ENCODE peak calls at places on chromosomes 6 and 20, in four cellular contexts. N, E, V and C are unnamed samples.

GRCh38 chr6:43192911-43193310 is 10.9 kb downstream of the CUL9 start:
- DNase-seq in N (no peak), E (no peak), V (no peak), C (no peak)

GRCh38 chr20:64057628-64058498 is 5.1 kb upstream of the TCEA2 start:
- DNase-seq in N (peak; percentile 75), E (peak; percentile 87), V (peak; percentile 83), C (no peak)

GRCh38 chr20:38222231-38222922 is 38.2 kb downstream of the KIAA1755 start:
- DNase-seq in N (peak; percentile 64), E (peak; percentile 78), V (peak; percentile 76), C (no peak)

GRCh38 chr20:32621071-32621913 is 36.2 kb upstream of the NOL4L start:
- DNase-seq in N (no peak), E (peak; percentile 100), V (no peak), C (peak; percentile 26)

GRCh38 chr20:2698186-2698817 is 5.7 kb downstream of the EBF4 start:
- DNase-seq in N (no peak), E (no peak), V (peak; percentile 6), C (no peak)

GRCh38 chr6:3348821-3349220 is 90.1 kb downstream of the PSMG4 start:
- DNase-seq in N (no peak), E (no peak), V (no peak), C (no peak)

GRCh38 chr6:77015350-77015749 is 447.9 kb downstream of the HTR1B start:
- DNase-seq in N (no peak), E (no peak), V (no peak), C (no peak)

GRCh38 chr6:55469829-55470438 is 109.1 kb downstream of the HMGCLL1 start:
- DNase-seq in N (no peak), E (no peak), V (no peak), C (no peak)

GRCh38 chr6:71043902-71044301 is 87.0 kb upstream of the B3GAT2 start:
- DNase-seq in N (no peak), E (no peak), V (no peak), C (no peak)

GRCh38 chr6:11241793-11242201 is 9.3 kb upstream of the NEDD9 start:
- DNase-seq in N (peak; percentile 36), E (peak; percentile 62), V (no peak), C (no peak)

GRCh38 chr6:132490478-132491204 is 22.3 kb downstream of the STX7 start:
- DNase-seq in N (no peak), E (no peak), V (no peak), C (no peak)

GRCh38 chr6:40845588-40845987 is 193.4 kb downstream of the UNC5CL start:
- DNase-seq in N (no peak), E (peak; percentile 66), V (peak; percentile 40), C (no peak)

GRCh38 chr6:20686142-20686541 is 151.9 kb downstream of the CDKAL1 start:
- DNase-seq in N (no peak), E (peak; percentile 33), V (no peak), C (no peak)

GRCh38 chr20:47711046-47711752 is 74.1 kb downstream of the SULF2 start:
- DNase-seq in N (no peak), E (no peak), V (no peak), C (no peak)

GRCh38 chr6:137877113-137877512 is 10.1 kb downstream of the TNFAIP3 start:
- DNase-seq in N (no peak), E (no peak), V (no peak), C (no peak)

GRCh38 chr6:139262519-139263300 is 29.1 kb downstream of the TXLNB start:
- DNase-seq in N (no peak), E (no peak), V (no peak), C (no peak)

GRCh38 chr20:4041748-4042411 is 26.5 kb upstream of the RNF24 start:
- DNase-seq in N (peak; percentile 25), E (peak; percentile 83), V (peak; percentile 96), C (peak; percentile 88)

GRCh38 chr6:83055366-83055964 is 10.2 kb downstream of the UBE3D start:
- DNase-seq in N (no peak), E (peak; percentile 59), V (peak; percentile 49), C (no peak)

GRCh38 chr6:112357801-112358200 is 10.7 kb downstream of the RFPL4B start:
- DNase-seq in N (no peak), E (no peak), V (no peak), C (no peak)

GRCh38 chr6:118739976-118740771 is 88.8 kb upstream of the CEP85L start:
- DNase-seq in N (no peak), E (peak; percentile 45), V (no peak), C (no peak)

GRCh38 chr20:25282034-25282781 is 34.3 kb downstream of the PYGB start:
- DNase-seq in N (peak; percentile 13), E (no peak), V (no peak), C (no peak)

GRCh38 chr6:139029470-139030210 is 1.1 kb downstream of the ABRACL start:
- DNase-seq in N (peak; percentile 64), E (peak; percentile 29), V (peak; percentile 85), C (no peak)

GRCh38 chr6:11848852-11849731 is 70.5 kb upstream of the ADTRP start:
- DNase-seq in N (no peak), E (no peak), V (no peak), C (peak; percentile 41)

GRCh38 chr20:50381771-50382593 is 128.2 kb upstream of the PTPN1 start:
- DNase-seq in N (no peak), E (no peak), V (peak; percentile 79), C (no peak)

GRCh38 chr6:149318581-149319286 is 1.2 kb downstream of the TAB2 start:
- DNase-seq in N (no peak), E (peak; percentile 36), V (peak; percentile 40), C (no peak)

GRCh38 chr20:29873946-29874345 is 1383.5 kb upstream of the DEFB115 start:
- DNase-seq in N (peak; percentile 45), E (peak; percentile 39), V (no peak), C (no peak)

GRCh38 chr6:43798688-43799444 is 28.9 kb downstream of the VEGFA start:
- DNase-seq in N (peak; percentile 60), E (peak; percentile 96), V (peak; percentile 91), C (peak; percentile 98)

GRCh38 chr6:73182021-73182607 is 43.2 kb downstream of the KHDC1L start:
- DNase-seq in N (no peak), E (no peak), V (no peak), C (no peak)

GRCh38 chr20:57291003-57291402 is 24.6 kb upstream of the BMP7 start:
- DNase-seq in N (no peak), E (no peak), V (no peak), C (no peak)

GRCh38 chr20:58637466-58638198 is 13.5 kb upstream of the STX16 start:
- DNase-seq in N (no peak), E (no peak), V (no peak), C (no peak)

GRCh38 chr6:104629826-104630225 is 229.9 kb downstream of the HACE1 start:
- DNase-seq in N (no peak), E (no peak), V (no peak), C (no peak)

GRCh38 chr6:3584611-3585010 is 127.8 kb upstream of the SLC22A23 start:
- DNase-seq in N (no peak), E (no peak), V (no peak), C (no peak)

GRCh38 chr20:32089637-32090330 is 19.7 kb upstream of the TM9SF4 start:
- DNase-seq in N (no peak), E (no peak), V (no peak), C (no peak)

GRCh38 chr6:7311920-7312615 is 931 bp downstream of the SSR1 start:
- DNase-seq in N (no peak), E (no peak), V (no peak), C (no peak)

DNA sequence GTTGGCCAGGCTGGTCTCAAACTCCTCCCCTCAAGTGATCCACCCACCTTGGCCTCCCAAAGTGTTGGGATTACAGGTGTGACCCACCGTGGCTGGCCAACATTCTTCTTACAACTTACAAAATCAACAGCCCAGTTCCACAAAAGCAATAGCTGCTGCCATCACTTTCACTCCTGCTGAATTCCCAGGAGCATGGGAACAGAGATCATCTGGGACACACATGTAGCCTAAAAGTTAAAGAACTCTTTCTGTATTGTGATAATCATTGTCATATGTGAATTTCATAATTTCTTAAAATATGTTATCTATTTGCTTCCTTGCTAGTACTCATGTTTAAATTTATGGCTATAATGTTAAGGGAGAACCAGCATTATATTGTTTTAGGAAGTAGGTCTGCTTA is 51.7 kb downstream of the NCOA6 start:
- DNase-seq in N (no peak), E (no peak), V (no peak), C (no peak)
- H3K4me3 ChIP-seq in N (no peak overlapping the region), E (no peak overlapping the region), V (no peak overlapping the region), C (no peak overlapping the region)

DNA sequence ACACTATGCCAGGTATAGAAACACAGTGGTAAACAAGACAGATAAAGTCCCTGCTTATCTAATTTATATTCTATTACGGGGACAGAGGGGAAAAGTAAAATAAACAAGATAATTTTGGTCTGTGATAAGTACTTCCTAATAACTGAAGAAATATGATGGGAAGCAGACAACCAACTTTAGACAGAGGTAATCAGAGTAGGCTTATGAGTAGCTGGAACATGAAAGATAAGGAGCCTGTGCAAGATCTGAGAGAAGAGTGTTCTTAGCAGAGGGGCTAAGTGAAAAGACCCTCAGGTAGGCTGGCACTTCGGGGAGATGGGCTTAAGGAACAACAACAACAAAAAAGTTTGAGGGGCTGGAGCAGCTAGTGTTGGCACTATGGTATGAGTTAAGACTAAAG is 4.1 kb downstream of the RNF8 start:
- DNase-seq in N (no peak), E (no peak), V (no peak), C (no peak)
- TF ChIP-seq CTCF in N (no peak), E (no peak), V (no peak), C (no peak)

GRCh38 chr6:27290065-27290849 is 21.8 kb downstream of the POM121L2 start:
- DNase-seq in N (no peak), E (peak; percentile 95), V (no peak), C (peak; percentile 41)
- H3K4me3 ChIP-seq in N (no peak overlapping the region), E (peak overlapping the region; percentile 29), V (no peak overlapping the region), C (peak overlapping the region; percentile 22)

GRCh38 chr6:152716322-152716721 is 18.6 kb downstream of the MYCT1 start:
- DNase-seq in N (no peak), E (no peak), V (no peak), C (no peak)
- TF ChIP-seq CTCF in N (no peak), E (no peak), V (no peak), C (no peak)

DNA sequence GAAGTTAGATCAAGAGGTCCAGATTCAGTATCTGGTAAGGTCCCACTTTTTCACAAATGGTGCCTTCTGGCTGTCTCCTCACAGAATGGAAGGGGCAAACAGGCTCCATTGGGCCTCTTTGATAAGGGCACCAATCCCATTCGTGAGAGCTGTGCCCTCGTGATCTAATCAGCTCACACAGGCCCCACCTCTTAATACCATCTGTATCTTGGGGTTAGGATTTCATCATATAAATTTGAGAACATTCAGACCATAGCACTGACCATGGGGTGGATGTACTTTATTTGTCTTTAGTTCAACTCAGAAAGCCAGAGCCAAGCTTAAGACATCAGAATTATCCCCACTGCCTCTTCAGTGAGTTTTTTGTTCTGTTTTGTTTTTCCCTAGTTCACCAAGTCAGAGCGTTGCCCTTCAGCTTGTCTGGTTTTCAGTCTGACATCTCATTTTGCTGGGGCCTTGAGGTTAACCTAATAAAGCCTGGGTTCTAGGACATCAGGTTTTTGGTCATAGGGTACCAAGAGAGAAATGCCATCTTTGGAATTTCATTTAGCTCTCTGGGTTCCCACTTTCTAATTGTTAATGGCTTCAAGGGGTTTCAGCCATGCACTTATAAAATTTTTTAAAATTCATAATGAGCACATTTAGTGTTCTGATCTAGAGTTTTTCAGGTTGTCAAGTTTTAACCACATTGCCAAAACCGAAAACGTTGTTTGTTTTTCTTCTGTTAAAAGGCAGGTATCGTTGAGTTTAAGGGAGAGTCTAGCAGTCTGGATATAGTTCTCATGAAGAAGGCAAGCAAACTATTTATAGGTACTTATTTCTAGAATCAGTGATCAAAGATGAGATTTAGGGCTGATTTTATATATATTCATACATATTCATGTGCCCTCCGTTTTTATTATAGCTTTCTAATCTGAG is 19.0 kb downstream of the SENP6 start:
- DNase-seq in N (no peak), E (no peak), V (no peak), C (no peak)
- H3K4me3 ChIP-seq in N (no peak overlapping the region), E (no peak overlapping the region), V (no peak overlapping the region), C (no peak overlapping the region)